ENCODE peak calls at places on chromosome 22, in four cellular contexts. One of them, this sample, is unnamed.

GRCh38 chr22:30626413-30626812 is 9.2 kb upstream of the SLC35E4 start:
- DNase-seq in T follicular helper cell: no peak
- DNase-seq in stimulated activated CD4-positive, alpha-beta T cell treated with anti-CD3 and anti-CD28 coated beads, Interleukin-4, amount 100 ng/mL, for 4 hours: no peak
- DNase-seq in left cardiac atrium: no peak
- DNase-seq in this sample: no peak

GRCh38 chr22:41447435-41448188 is 1.0 kb upstream of the TOB2 start:
- DNase-seq in T follicular helper cell: peak
- DNase-seq in stimulated activated CD4-positive, alpha-beta T cell treated with anti-CD3 and anti-CD28 coated beads, Interleukin-4, amount 100 ng/mL, for 4 hours: peak
- DNase-seq in left cardiac atrium: peak
- DNase-seq in this sample: peak

GRCh38 chr22:23256986-23257888 is 76.9 kb downstream of the BCR start:
- DNase-seq in T follicular helper cell: no peak
- DNase-seq in stimulated activated CD4-positive, alpha-beta T cell treated with anti-CD3 and anti-CD28 coated beads, Interleukin-4, amount 100 ng/mL, for 4 hours: no peak
- DNase-seq in left cardiac atrium: peak
- DNase-seq in this sample: peak

GRCh38 chr22:36324414-36324813 is 63.4 kb downstream of the MYH9 start:
- DNase-seq in T follicular helper cell: no peak
- DNase-seq in stimulated activated CD4-positive, alpha-beta T cell treated with anti-CD3 and anti-CD28 coated beads, Interleukin-4, amount 100 ng/mL, for 4 hours: no peak
- DNase-seq in left cardiac atrium: no peak
- DNase-seq in this sample: no peak

GRCh38 chr22:37229805-37230672 is 14.0 kb downstream of the RAC2 start:
- DNase-seq in T follicular helper cell: peak
- DNase-seq in stimulated activated CD4-positive, alpha-beta T cell treated with anti-CD3 and anti-CD28 coated beads, Interleukin-4, amount 100 ng/mL, for 4 hours: peak
- DNase-seq in left cardiac atrium: no peak
- DNase-seq in this sample: peak

GRCh38 chr22:26592368-26593015 is 2.6 kb upstream of the TPST2 start:
- DNase-seq in T follicular helper cell: peak
- DNase-seq in stimulated activated CD4-positive, alpha-beta T cell treated with anti-CD3 and anti-CD28 coated beads, Interleukin-4, amount 100 ng/mL, for 4 hours: peak
- DNase-seq in left cardiac atrium: no peak
- DNase-seq in this sample: no peak

GRCh38 chr22:23685205-23685784 is 5.5 kb upstream of the RGL4 start:
- DNase-seq in T follicular helper cell: no peak
- DNase-seq in stimulated activated CD4-positive, alpha-beta T cell treated with anti-CD3 and anti-CD28 coated beads, Interleukin-4, amount 100 ng/mL, for 4 hours: no peak
- DNase-seq in left cardiac atrium: no peak
- DNase-seq in this sample: peak

GRCh38 chr22:41713004-41713403 is 13.7 kb downstream of the MEI1 start:
- DNase-seq in T follicular helper cell: no peak
- DNase-seq in stimulated activated CD4-positive, alpha-beta T cell treated with anti-CD3 and anti-CD28 coated beads, Interleukin-4, amount 100 ng/mL, for 4 hours: no peak
- DNase-seq in left cardiac atrium: no peak
- DNase-seq in this sample: no peak

GRCh38 chr22:38313384-38313955 is 3.8 kb downstream of the CSNK1E start:
- DNase-seq in T follicular helper cell: no peak
- DNase-seq in stimulated activated CD4-positive, alpha-beta T cell treated with anti-CD3 and anti-CD28 coated beads, Interleukin-4, amount 100 ng/mL, for 4 hours: no peak
- DNase-seq in left cardiac atrium: peak
- DNase-seq in this sample: peak

GRCh38 chr22:32830473-32830872 is 29.0 kb downstream of the TIMP3 start:
- DNase-seq in T follicular helper cell: no peak
- DNase-seq in stimulated activated CD4-positive, alpha-beta T cell treated with anti-CD3 and anti-CD28 coated beads, Interleukin-4, amount 100 ng/mL, for 4 hours: no peak
- DNase-seq in left cardiac atrium: peak
- DNase-seq in this sample: no peak

GRCh38 chr22:36816338-36816634 is 549 bp downstream of the PVALB start:
- DNase-seq in T follicular helper cell: no peak
- DNase-seq in stimulated activated CD4-positive, alpha-beta T cell treated with anti-CD3 and anti-CD28 coated beads, Interleukin-4, amount 100 ng/mL, for 4 hours: no peak
- DNase-seq in left cardiac atrium: no peak
- DNase-seq in this sample: no peak

GRCh38 chr22:44026630-44027511 is 2.8 kb downstream of the PARVB start:
- DNase-seq in T follicular helper cell: peak
- DNase-seq in stimulated activated CD4-positive, alpha-beta T cell treated with anti-CD3 and anti-CD28 coated beads, Interleukin-4, amount 100 ng/mL, for 4 hours: peak
- DNase-seq in left cardiac atrium: peak
- DNase-seq in this sample: peak

GRCh38 chr22:24099661-24100060 is 81.6 kb upstream of the SUSD2 start:
- DNase-seq in T follicular helper cell: no peak
- DNase-seq in stimulated activated CD4-positive, alpha-beta T cell treated with anti-CD3 and anti-CD28 coated beads, Interleukin-4, amount 100 ng/mL, for 4 hours: no peak
- DNase-seq in left cardiac atrium: no peak
- DNase-seq in this sample: no peak

GRCh38 chr22:44594951-44595350 is 96.9 kb upstream of the RTL6 start:
- DNase-seq in T follicular helper cell: no peak
- DNase-seq in stimulated activated CD4-positive, alpha-beta T cell treated with anti-CD3 and anti-CD28 coated beads, Interleukin-4, amount 100 ng/mL, for 4 hours: no peak
- DNase-seq in left cardiac atrium: no peak
- DNase-seq in this sample: no peak

GRCh38 chr22:22397875-22398524 is 110.5 kb downstream of the ZNF280B start:
- DNase-seq in T follicular helper cell: no peak
- DNase-seq in stimulated activated CD4-positive, alpha-beta T cell treated with anti-CD3 and anti-CD28 coated beads, Interleukin-4, amount 100 ng/mL, for 4 hours: no peak
- DNase-seq in left cardiac atrium: peak
- DNase-seq in this sample: no peak

GRCh38 chr22:47197735-47198500 is 435.5 kb downstream of the TBC1D22A start:
- DNase-seq in T follicular helper cell: no peak
- DNase-seq in stimulated activated CD4-positive, alpha-beta T cell treated with anti-CD3 and anti-CD28 coated beads, Interleukin-4, amount 100 ng/mL, for 4 hours: no peak
- DNase-seq in left cardiac atrium: no peak
- DNase-seq in this sample: no peak

GRCh38 chr22:33860386-33860785 is 59.9 kb downstream of the LARGE1 start:
- DNase-seq in T follicular helper cell: no peak
- DNase-seq in stimulated activated CD4-positive, alpha-beta T cell treated with anti-CD3 and anti-CD28 coated beads, Interleukin-4, amount 100 ng/mL, for 4 hours: no peak
- DNase-seq in left cardiac atrium: no peak
- DNase-seq in this sample: no peak

GRCh38 chr22:43345761-43346261 is 2.6 kb upstream of the SCUBE1 start:
- DNase-seq in T follicular helper cell: no peak
- DNase-seq in stimulated activated CD4-positive, alpha-beta T cell treated with anti-CD3 and anti-CD28 coated beads, Interleukin-4, amount 100 ng/mL, for 4 hours: no peak
- DNase-seq in left cardiac atrium: no peak
- DNase-seq in this sample: no peak

GRCh38 chr22:43811777-43812148 is 342 bp downstream of the EFCAB6 start:
- DNase-seq in T follicular helper cell: no peak
- DNase-seq in stimulated activated CD4-positive, alpha-beta T cell treated with anti-CD3 and anti-CD28 coated beads, Interleukin-4, amount 100 ng/mL, for 4 hours: no peak
- DNase-seq in left cardiac atrium: no peak
- DNase-seq in this sample: peak